ENCODE peak calls at places on chromosomes 12 and 14, in five cellular contexts. T is cardiac fibroblast, U is pancreas, L is cardiac muscle cell, K is upper lobe of right lung. G is an unnamed sample.

GRCh38 chr14:103830511-103831270 is 16.7 kb downstream of the PPP1R13B start:
- DNase-seq in T (no peak), U (no peak), L (no peak), K (peak; percentile 64), G (no peak)

GRCh38 chr12:54360717-54361456 is 3.4 kb downstream of the GPR84 start:
- DNase-seq in T (peak; percentile 85), U (peak; percentile 77), L (peak; percentile 86), K (peak; percentile 87), G (peak; percentile 90)

GRCh38 chr14:47660158-47660557 is 15.2 kb downstream of the MDGA2 start:
- DNase-seq in T (no peak), U (no peak), L (no peak), K (no peak), G (no peak)

GRCh38 chr12:54935235-54935951 is 49.2 kb downstream of the TESPA1 start:
- DNase-seq in T (peak; percentile 86), U (no peak), L (peak; percentile 81), K (no peak), G (no peak)

GRCh38 chr14:68794130-68794855 is 1.4 kb upstream of the ZFP36L1 start:
- DNase-seq in T (peak; percentile 96), U (peak; percentile 85), L (peak; percentile 96), K (peak; percentile 95), G (no peak)

GRCh38 chr14:61130512-61131260 is 149.6 kb downstream of the SLC38A6 start:
- DNase-seq in T (no peak), U (no peak), L (no peak), K (no peak), G (no peak)

GRCh38 chr14:91405241-91405721 is 12.3 kb downstream of the CCDC88C start:
- DNase-seq in T (no peak), U (no peak), L (no peak), K (no peak), G (no peak)

GRCh38 chr12:51055060-51055459 is 6.9 kb downstream of the LETMD1 start:
- DNase-seq in T (no peak), U (no peak), L (no peak), K (no peak), G (no peak)

GRCh38 chr12:89648211-89648930 is 60.3 kb downstream of the ATP2B1 start:
- DNase-seq in T (peak; percentile 60), U (no peak), L (peak; percentile 81), K (no peak), G (no peak)

GRCh38 chr12:131112016-131112415 is 158.3 kb downstream of the ADGRD1 start:
- DNase-seq in T (no peak), U (no peak), L (no peak), K (peak; percentile 2), G (no peak)

GRCh38 chr12:124508323-124509096 is 58.9 kb downstream of the NCOR2 start:
- DNase-seq in T (no peak), U (peak; percentile 45), L (no peak), K (no peak), G (no peak)

GRCh38 chr12:77847665-77848431 is 17.2 kb downstream of the NAV3 start:
- DNase-seq in T (peak; percentile 68), U (no peak), L (peak; percentile 77), K (no peak), G (no peak)

GRCh38 chr14:69291891-69292586 is 32.1 kb downstream of the GALNT16 start:
- DNase-seq in T (no peak), U (no peak), L (no peak), K (no peak), G (no peak)

GRCh38 chr12:122022393-122023338 is 982 bp downstream of the BCL7A start:
- DNase-seq in T (peak; percentile 29), U (peak; percentile 53), L (peak; percentile 30), K (peak; percentile 73), G (no peak)

GRCh38 chr12:47085815-47086252 is 6.1 kb upstream of the AMIGO2 start:
- DNase-seq in T (peak; percentile 63), U (no peak), L (peak; percentile 73), K (no peak), G (no peak)

GRCh38 chr14:76710093-76711010 is 50.9 kb upstream of the VASH1 start:
- DNase-seq in T (peak; percentile 69), U (no peak), L (peak; percentile 69), K (no peak), G (peak; percentile 62)

GRCh38 chr14:53325176-53325806 is 172.2 kb upstream of the DDHD1 start:
- DNase-seq in T (peak; percentile 25), U (no peak), L (peak; percentile 32), K (no peak), G (no peak)
- TF ChIP-seq CTCF in T (peak; percentile 39), U (no peak), L (peak; percentile 42), K (peak; percentile 15), G (peak; percentile 62)

GRCh38 chr14:81066672-81067071 is 111.3 kb downstream of the TSHR start:
- DNase-seq in T (no peak), U (no peak), L (no peak), K (no peak), G (no peak)

GRCh38 chr14:81062380-81062779 is 107.0 kb downstream of the TSHR start:
- DNase-seq in T (no peak), U (no peak), L (no peak), K (no peak), G (no peak)

GRCh38 chr14:81067156-81067555 is 111.7 kb downstream of the TSHR start:
- DNase-seq in T (no peak), U (no peak), L (no peak), K (no peak), G (no peak)

GRCh38 chr14:81068384-81068783 is 113.0 kb downstream of the TSHR start:
- DNase-seq in T (no peak), U (no peak), L (no peak), K (no peak), G (no peak)

GRCh38 chr14:81062816-81063215 is 107.4 kb downstream of the TSHR start:
- DNase-seq in T (peak; percentile 0), U (no peak), L (no peak), K (no peak), G (no peak)
- TF ChIP-seq CTCF in T (no peak), U (no peak), L (no peak), K (peak; percentile 30), G (peak; percentile 38)

GRCh38 chr14:105489607-105490317 is 1.3 kb upstream of the TEDC1 start:
- DNase-seq in T (peak; percentile 85), U (peak; percentile 91), L (peak; percentile 84), K (peak; percentile 89), G (no peak)
- TF ChIP-seq CTCF in T (peak; percentile 72), U (peak; percentile 47), L (peak; percentile 69), K (peak; percentile 53), G (peak; percentile 71)

GRCh38 chr14:70585221-70585620 is 15.2 kb downstream of the MED6 start:
- DNase-seq in T (no peak), U (no peak), L (peak; percentile 1), K (no peak), G (no peak)
- TF ChIP-seq CTCF in T (no peak), U (no peak), L (no peak), K (no peak), G (peak; percentile 9)

DNA sequence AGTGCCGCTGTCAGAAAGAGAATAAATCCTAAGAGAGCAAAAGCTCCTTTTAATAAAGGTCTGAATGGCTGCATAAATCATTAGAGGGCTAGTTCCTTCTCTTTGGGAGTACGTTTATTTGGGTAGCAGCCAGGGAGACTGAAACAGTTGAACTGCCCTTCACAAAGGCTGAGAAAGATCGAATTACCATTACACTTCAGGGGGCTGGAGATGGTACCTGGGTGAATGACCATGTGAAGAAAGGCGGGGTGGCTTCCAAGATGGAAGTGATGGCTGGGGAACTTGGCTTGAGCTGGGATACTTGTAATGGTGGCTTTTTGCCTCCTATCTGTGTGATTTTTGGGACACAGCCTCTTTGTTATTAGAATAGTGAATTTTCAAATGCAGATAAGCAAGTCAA is 1.7 kb upstream of the FGD4 start:
- DNase-seq in T (no peak), U (no peak), L (no peak), K (no peak), G (peak; percentile 4)
- TF ChIP-seq CTCF in T (no peak), U (no peak), L (no peak), K (no peak), G (no peak)

GRCh38 chr14:87940382-87940781 is 52.6 kb downstream of the GALC start:
- DNase-seq in T (no peak), U (no peak), L (no peak), K (no peak), G (no peak)

GRCh38 chr14:87940894-87941293 is 52.1 kb downstream of the GALC start:
- DNase-seq in T (no peak), U (no peak), L (no peak), K (no peak), G (no peak)

DNA sequence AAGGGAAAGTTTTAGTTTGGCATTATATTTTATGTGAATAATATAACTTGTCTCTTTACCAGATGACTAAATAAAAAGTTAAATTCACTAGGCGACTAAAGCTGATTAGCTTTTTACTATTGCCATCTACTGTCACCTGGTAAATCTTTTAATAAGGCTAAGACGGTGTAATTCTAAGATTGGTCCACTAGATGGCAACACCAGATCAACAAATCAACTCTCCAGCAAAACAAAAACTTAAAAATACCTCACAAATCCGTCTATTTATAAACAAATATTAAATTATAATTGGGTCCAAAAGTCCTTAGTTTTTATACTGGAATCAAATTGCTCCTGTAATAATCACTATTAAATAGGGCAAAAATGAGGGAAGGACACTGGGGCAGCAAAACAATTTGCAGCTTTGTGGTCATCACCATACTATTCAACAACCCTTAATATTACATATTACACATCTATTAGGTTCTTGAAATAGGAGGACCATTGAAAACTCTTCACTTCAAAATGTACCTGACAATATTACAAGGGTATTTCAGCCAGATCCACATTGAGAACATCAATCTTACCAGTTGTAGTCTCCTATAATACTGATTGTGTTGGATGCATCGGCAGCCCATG is 47.9 kb downstream of the GALC start:
- DNase-seq in T (peak; percentile 79), U (no peak), L (peak; percentile 73), K (no peak), G (no peak)
- TF ChIP-seq CTCF in T (peak; percentile 42), U (peak; percentile 57), L (peak; percentile 60), K (peak; percentile 77), G (peak; percentile 65)

DNA sequence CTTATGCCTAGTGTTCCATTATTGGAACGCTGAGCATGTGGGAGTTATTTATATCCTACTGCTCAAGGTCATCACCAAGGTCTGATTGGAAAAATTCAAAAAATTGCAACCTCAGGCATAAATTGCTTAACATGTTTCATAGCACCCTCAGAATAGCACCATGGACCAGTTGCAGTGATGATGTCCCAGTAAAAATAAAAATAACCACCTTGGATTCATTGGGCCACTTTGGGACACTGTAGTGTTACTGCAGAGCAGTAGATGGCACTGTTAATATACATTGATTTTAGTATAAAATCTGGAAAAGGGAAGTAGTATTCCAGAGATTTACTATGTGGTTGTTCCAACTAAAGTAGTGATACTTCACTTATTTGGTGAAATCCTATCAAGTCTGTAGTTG is 31.0 kb upstream of the PTCSC3 start:
- DNase-seq in T (peak; percentile 1), U (no peak), L (peak; percentile 4), K (no peak), G (no peak)
- TF ChIP-seq CTCF in T (peak; percentile 14), U (no peak), L (peak; percentile 21), K (peak; percentile 60), G (peak; percentile 56)